ENCODE peak calls at places on chromosomes 3 and 15, in eight cellular contexts. W is sigmoid colon, F is endothelial cell of umbilical vein, M is HCT116, R is GM23338, B is SK-N-SH, H is spleen, E is Panc1. G is an unnamed sample.

GRCh38 chr3:35670408-35670807 is 31.1 kb downstream of the ARPP21 start:
- DNase-seq in W (no peak), F (no peak), M (no peak), R (no peak), B (no peak), H (no peak), E (no peak), G (no peak)

GRCh38 chr3:31762888-31763351 is 218.1 kb downstream of the OSBPL10 start:
- DNase-seq in W (no peak), F (no peak), M (no peak), R (no peak), B (no peak), H (no peak), E (no peak), G (no peak)

GRCh38 chr15:82312611-82313349 is 36.5 kb downstream of the GOLGA6L10 start:
- DNase-seq in W (peak; percentile 50), F (peak; percentile 69), M (no peak), R (no peak), B (no peak), H (peak; percentile 29), E (no peak), G (peak; percentile 10)

GRCh38 chr3:17551333-17551732 is 191.1 kb downstream of the TBC1D5 start:
- DNase-seq in W (no peak), F (no peak), M (no peak), R (no peak), B (peak; percentile 5), H (no peak), E (no peak), G (no peak)

GRCh38 chr15:100762913-100763627 is 116.6 kb upstream of the ALDH1A3 start:
- DNase-seq in W (no peak), F (no peak), M (no peak), R (no peak), B (peak; percentile 4), H (peak; percentile 64), E (no peak), G (no peak)

GRCh38 chr3:155302476-155302875 is 9.0 kb upstream of the STRIT1 start:
- DNase-seq in W (no peak), F (no peak), M (no peak), R (no peak), B (no peak), H (no peak), E (no peak), G (no peak)

GRCh38 chr3:117407317-117407716 is 697.7 kb downstream of the TUSC7 start:
- DNase-seq in W (no peak), F (peak; percentile 40), M (no peak), R (peak; percentile 69), B (no peak), H (no peak), E (no peak), G (no peak)

GRCh38 chr3:188390775-188391443 is 237.0 kb downstream of the LPP start:
- DNase-seq in W (no peak), F (no peak), M (no peak), R (peak; percentile 22), B (no peak), H (no peak), E (no peak), G (no peak)

GRCh38 chr15:62390793-62391543 is 225.9 kb upstream of the C2CD4B start:
- DNase-seq in W (peak; percentile 74), F (peak; percentile 57), M (no peak), R (peak; percentile 77), B (peak; percentile 76), H (peak; percentile 80), E (no peak), G (peak; percentile 88)

GRCh38 chr3:163476179-163476578 is 1602.1 kb downstream of the SI start:
- DNase-seq in W (no peak), F (no peak), M (peak; percentile 24), R (peak; percentile 5), B (no peak), H (no peak), E (no peak), G (no peak)

GRCh38 chr3:23999012-23999641 is 54.0 kb downstream of the NR1D2 start:
- DNase-seq in W (peak; percentile 80), F (peak; percentile 79), M (peak; percentile 19), R (peak; percentile 80), B (peak; percentile 52), H (no peak), E (peak; percentile 36), G (no peak)

GRCh38 chr3:183193762-183194701 is 31.5 kb upstream of the LAMP3 start:
- DNase-seq in W (no peak), F (no peak), M (no peak), R (no peak), B (no peak), H (no peak), E (no peak), G (no peak)

GRCh38 chr15:70066422-70066821 is 31.3 kb downstream of the TLE3 start:
- DNase-seq in W (no peak), F (no peak), M (no peak), R (no peak), B (no peak), H (no peak), E (no peak), G (no peak)

GRCh38 chr3:13403213-13403817 is 16.8 kb downstream of the NUP210 start:
- DNase-seq in W (no peak), F (no peak), M (no peak), R (peak; percentile 27), B (no peak), H (no peak), E (no peak), G (no peak)
- H3K36me3 ChIP-seq in W (no peaks in the 10 kb centered on the region), F (no peaks in the 10 kb centered on the region), M (no peaks in the 10 kb centered on the region), R (no peaks in the 10 kb centered on the region), B (no peaks in the 10 kb centered on the region), H (no peaks in the 10 kb centered on the region), E (no peaks in the 10 kb centered on the region), G (no peaks in the 10 kb centered on the region)

GRCh38 chr15:59242649-59243048 is 36.0 kb downstream of the LDHAL6B start:
- DNase-seq in W (no peak), F (no peak), M (no peak), R (no peak), B (no peak), H (no peak), E (no peak), G (no peak)
- TF ChIP-seq POLR2AphosphoS5 in W (no peak), F (no peak), M (no peak), R (no peak), B (no peak), H (no peak), E (no peak), G (no peak)

GRCh38 chr15:74889390-74889881 is 406 bp upstream of the MPI start:
- DNase-seq in W (peak; percentile 75), F (no peak), M (no peak), R (peak; percentile 69), B (peak; percentile 54), H (peak; percentile 84), E (no peak), G (no peak)
- H3K4me1 ChIP-seq in W (peaks cover 25% of the 10 kb centered on the region), F (peaks cover 12% of the 10 kb centered on the region), M (peaks cover 52% of the 10 kb centered on the region), R (peaks cover 6% of the 10 kb centered on the region), B (peaks cover 16% of the 10 kb centered on the region), H (peaks cover 16% of the 10 kb centered on the region), E (peaks cover 9% of the 10 kb centered on the region), G (peaks cover 11% of the 10 kb centered on the region)

GRCh38 chr3:45915518-45916231 is 27.6 kb upstream of the CXCR6 start:
- DNase-seq in W (peak; percentile 52), F (no peak), M (peak; percentile 7), R (no peak), B (no peak), H (peak; percentile 84), E (no peak), G (peak; percentile 43)

GRCh38 chr3:45912435-45912834 is 26.1 kb downstream of the CCR9 start:
- DNase-seq in W (no peak), F (no peak), M (no peak), R (no peak), B (no peak), H (no peak), E (no peak), G (no peak)

GRCh38 chr3:45917146-45917885 is 25.9 kb upstream of the CXCR6 start:
- DNase-seq in W (no peak), F (no peak), M (no peak), R (no peak), B (no peak), H (no peak), E (no peak), G (no peak)

GRCh38 chr3:45914362-45915077 is 28.2 kb downstream of the CCR9 start:
- DNase-seq in W (no peak), F (no peak), M (no peak), R (no peak), B (no peak), H (no peak), E (no peak), G (no peak)

GRCh38 chr3:45915080-45915479 is 28.2 kb upstream of the CXCR6 start:
- DNase-seq in W (no peak), F (no peak), M (no peak), R (no peak), B (no peak), H (no peak), E (no peak), G (no peak)
- H3K36me3 ChIP-seq in W (no peaks in the 10 kb centered on the region), F (peaks cover 3% of the 10 kb centered on the region), M (no peaks in the 10 kb centered on the region), R (no peaks in the 10 kb centered on the region), B (no peaks in the 10 kb centered on the region), H (peaks cover 14% of the 10 kb centered on the region), E (no peaks in the 10 kb centered on the region), G (peaks cover 17% of the 10 kb centered on the region)

GRCh38 chr15:50798684-50799083 is 33.2 kb upstream of the SPPL2A start:
- DNase-seq in W (no peak), F (peak; percentile 31), M (no peak), R (no peak), B (no peak), H (no peak), E (no peak), G (no peak)

GRCh38 chr15:50794102-50794501 is 28.6 kb upstream of the SPPL2A start:
- DNase-seq in W (no peak), F (no peak), M (no peak), R (no peak), B (no peak), H (no peak), E (no peak), G (no peak)

GRCh38 chr15:50800715-50801114 is 35.2 kb upstream of the SPPL2A start:
- DNase-seq in W (no peak), F (no peak), M (no peak), R (no peak), B (no peak), H (no peak), E (no peak), G (no peak)

GRCh38 chr15:50803479-50803878 is 38.0 kb upstream of the SPPL2A start:
- DNase-seq in W (no peak), F (no peak), M (no peak), R (no peak), B (no peak), H (no peak), E (no peak), G (no peak)

GRCh38 chr15:50797926-50798325 is 32.4 kb upstream of the SPPL2A start:
- DNase-seq in W (no peak), F (no peak), M (no peak), R (no peak), B (no peak), H (no peak), E (no peak), G (no peak)
- TF ChIP-seq POLR2AphosphoS5 in W (no peak), F (no peak), M (no peak), R (no peak), B (no peak), H (no peak), E (no peak), G (no peak)

GRCh38 chr15:56929933-56930332 is 11.5 kb downstream of the TCF12 start:
- DNase-seq in W (no peak), F (no peak), M (no peak), R (no peak), B (no peak), H (no peak), E (no peak), G (no peak)
- H3K4me1 ChIP-seq in W (peaks cover 77% of the 10 kb centered on the region), F (peaks cover 15% of the 10 kb centered on the region), M (peaks cover 19% of the 10 kb centered on the region), R (peaks cover 29% of the 10 kb centered on the region), B (peaks cover 2% of the 10 kb centered on the region), H (peaks cover 12% of the 10 kb centered on the region), E (peaks cover 13% of the 10 kb centered on the region), G (peaks cover 27% of the 10 kb centered on the region)

GRCh38 chr3:52645549-52645948 is 40.2 kb downstream of the PBRM1 start:
- DNase-seq in W (no peak), F (no peak), M (no peak), R (no peak), B (no peak), H (no peak), E (no peak), G (no peak)
- H3K36me3 ChIP-seq in W (peaks cover 59% of the 10 kb centered on the region), F (peaks cover 11% of the 10 kb centered on the region), M (peaks cover 29% of the 10 kb centered on the region), R (peaks cover 26% of the 10 kb centered on the region), B (peaks cover 62% of the 10 kb centered on the region), H (peaks cover 81% of the 10 kb centered on the region), E (peaks cover 7% of the 10 kb centered on the region), G (peaks cover 83% of the 10 kb centered on the region)

G was measured in upper lobe of left lung.